ENCODE peak calls at places on chromosomes 1 and 21, in seven cellular contexts. D, S, O, Q, Y, M and X are unnamed samples.

GRCh38 chr1:19430121-19431068 is 54.9 kb downstream of the CAPZB start:
- DNase-seq in D (no peak), S (no peak), O (no peak), Q (peak; percentile 46), Y (peak; percentile 93), M (no peak), X (peak; percentile 23)

GRCh38 chr1:173507205-173507846 is 30.2 kb downstream of the PRDX6 start:
- DNase-seq in D (no peak), S (no peak), O (no peak), Q (peak; percentile 13), Y (no peak), M (no peak), X (peak; percentile 29)

GRCh38 chr1:211897011-211897410 is 66.4 kb upstream of the LPGAT1 start:
- DNase-seq in D (no peak), S (no peak), O (no peak), Q (no peak), Y (no peak), M (no peak), X (no peak)

GRCh38 chr1:30724655-30725421 is 1.5 kb upstream of the MATN1 start:
- DNase-seq in D (no peak), S (no peak), O (no peak), Q (no peak), Y (no peak), M (no peak), X (no peak)

GRCh38 chr1:5253036-5253435 is 598.6 kb downstream of the AJAP1 start:
- DNase-seq in D (no peak), S (no peak), O (no peak), Q (no peak), Y (no peak), M (no peak), X (no peak)

GRCh38 chr1:15884477-15884876 is 37.0 kb downstream of the SPEN start:
- DNase-seq in D (no peak), S (no peak), O (no peak), Q (no peak), Y (no peak), M (no peak), X (no peak)

GRCh38 chr1:28290851-28291250 is 31.5 kb downstream of the SESN2 start:
- DNase-seq in D (no peak), S (no peak), O (no peak), Q (no peak), Y (peak; percentile 84), M (no peak), X (no peak)

GRCh38 chr21:33370292-33370691 is 32.9 kb upstream of the IFNGR2 start:
- DNase-seq in D (no peak), S (no peak), O (no peak), Q (no peak), Y (no peak), M (no peak), X (no peak)

GRCh38 chr1:243421784-243422183 is 165.9 kb downstream of the SDCCAG8 start:
- DNase-seq in D (peak; percentile 71), S (no peak), O (no peak), Q (no peak), Y (no peak), M (peak; percentile 57), X (no peak)

GRCh38 chr1:12769031-12769430 is 4.5 kb upstream of the PRAMEF12 start:
- DNase-seq in D (no peak), S (no peak), O (no peak), Q (no peak), Y (no peak), M (no peak), X (no peak)

GRCh38 chr1:44377925-44378784 is 23.1 kb upstream of the ERI3 start:
- DNase-seq in D (peak; percentile 72), S (no peak), O (no peak), Q (peak; percentile 32), Y (peak; percentile 67), M (peak; percentile 43), X (peak; percentile 10)

GRCh38 chr1:211726467-211726866 is 51.0 kb upstream of the NEK2 start:
- DNase-seq in D (no peak), S (no peak), O (no peak), Q (no peak), Y (no peak), M (no peak), X (no peak)

GRCh38 chr1:91490501-91490900 is 10.2 kb upstream of the CDC7 start:
- DNase-seq in D (no peak), S (no peak), O (no peak), Q (no peak), Y (no peak), M (no peak), X (no peak)

GRCh38 chr1:201282931-201283829 is at the start of gene PKP1:
- DNase-seq in D (no peak), S (no peak), O (no peak), Q (no peak), Y (no peak), M (no peak), X (peak; percentile 64)

GRCh38 chr1:27491748-27492700 is 2.1 kb upstream of the WASF2 start:
- DNase-seq in D (no peak), S (no peak), O (no peak), Q (no peak), Y (no peak), M (no peak), X (no peak)

GRCh38 chr1:247332901-247333361 is 1.3 kb upstream of the ZNF496 start:
- DNase-seq in D (peak; percentile 46), S (no peak), O (no peak), Q (no peak), Y (no peak), M (no peak), X (no peak)

GRCh38 chr1:27885114-27885528 is 12.8 kb downstream of the THEMIS2 start:
- DNase-seq in D (no peak), S (no peak), O (no peak), Q (no peak), Y (no peak), M (no peak), X (no peak)

GRCh38 chr1:222618880-222619321 is 1.0 kb downstream of the MIA3 start:
- DNase-seq in D (peak; percentile 67), S (no peak), O (no peak), Q (no peak), Y (peak; percentile 9), M (peak; percentile 67), X (peak; percentile 23)
- TF ChIP-seq JUND in D (no peak), S (no peak), O (no peak), Q (no peak), Y (no peak), M (no peak), X (no peak)

GRCh38 chr21:37793660-37794059 is 122.6 kb downstream of the KCNJ6 start:
- DNase-seq in D (no peak), S (no peak), O (no peak), Q (no peak), Y (no peak), M (no peak), X (no peak)

GRCh38 chr21:37790905-37791304 is 125.4 kb downstream of the KCNJ6 start:
- DNase-seq in D (no peak), S (no peak), O (no peak), Q (no peak), Y (no peak), M (no peak), X (no peak)

GRCh38 chr21:37796011-37796410 is 120.2 kb downstream of the KCNJ6 start:
- DNase-seq in D (no peak), S (no peak), O (no peak), Q (no peak), Y (no peak), M (no peak), X (no peak)

GRCh38 chr21:37788503-37788902 is 127.8 kb downstream of the KCNJ6 start:
- DNase-seq in D (no peak), S (no peak), O (no peak), Q (no peak), Y (no peak), M (no peak), X (no peak)

DNA sequence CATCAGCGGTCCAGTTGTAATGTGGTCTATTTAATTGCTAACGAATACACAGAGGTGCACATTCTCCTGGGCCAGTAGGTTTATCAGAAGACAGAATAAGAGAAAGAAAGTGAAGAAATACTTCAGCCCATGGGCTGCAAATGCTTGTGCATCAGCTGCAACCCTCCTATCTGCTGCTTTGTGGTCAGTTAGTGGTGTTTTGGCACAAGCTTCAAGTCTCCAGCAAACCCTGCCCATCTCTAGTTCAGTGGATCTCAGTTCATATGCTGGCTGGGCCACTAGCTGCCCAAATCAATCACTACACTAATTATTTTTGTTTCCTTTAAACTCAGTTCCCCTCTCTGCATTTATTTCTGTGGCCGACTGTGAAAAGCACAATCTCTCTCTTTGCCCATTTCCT is 124.2 kb downstream of the KCNJ6 start:
- DNase-seq in D (no peak), S (no peak), O (no peak), Q (no peak), Y (no peak), M (no peak), X (no peak)
- TF ChIP-seq JUND in D (no peak), S (no peak), O (no peak), Q (no peak), Y (no peak), M (no peak), X (no peak)

DNA sequence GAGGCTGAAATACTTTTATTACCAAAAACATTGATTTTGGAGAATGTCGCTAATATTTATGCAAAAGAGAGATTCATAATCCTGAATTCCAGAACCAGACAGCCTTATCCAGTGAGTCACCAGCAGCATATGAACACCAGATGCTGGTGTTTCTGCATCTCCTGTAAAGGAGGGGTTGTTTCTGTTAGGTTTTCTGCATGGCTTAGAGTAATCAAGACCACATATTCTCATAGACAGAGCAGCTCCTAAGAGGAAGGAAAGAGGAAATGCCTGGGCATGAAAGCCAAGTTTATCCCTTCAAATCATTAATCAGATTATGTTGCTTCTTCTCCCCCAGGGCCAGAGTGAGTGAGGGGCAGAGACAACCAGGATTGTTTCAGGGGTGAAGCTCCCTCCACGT is 86.2 kb downstream of the NGF start:
- DNase-seq in D (no peak), S (no peak), O (no peak), Q (no peak), Y (no peak), M (peak; percentile 59), X (no peak)
- TF ChIP-seq JUND in D (no peak), S (no peak), O (no peak), Q (no peak), Y (no peak), M (peak; percentile 94), X (no peak)

GRCh38 chr1:194533641-194534040 is 1347.2 kb upstream of the B3GALT2 start:
- DNase-seq in D (no peak), S (no peak), O (no peak), Q (no peak), Y (no peak), M (no peak), X (no peak)

GRCh38 chr1:194537521-194537920 is 1351.1 kb upstream of the B3GALT2 start:
- DNase-seq in D (no peak), S (no peak), O (no peak), Q (no peak), Y (no peak), M (no peak), X (no peak)

GRCh38 chr1:194535369-194535768 is 1349.0 kb upstream of the B3GALT2 start:
- DNase-seq in D (peak; percentile 71), S (no peak), O (no peak), Q (no peak), Y (no peak), M (peak; percentile 8), X (no peak)

GRCh38 chr1:194534784-194535183 is 1348.4 kb upstream of the B3GALT2 start:
- DNase-seq in D (no peak), S (no peak), O (no peak), Q (no peak), Y (no peak), M (no peak), X (no peak)

DNA sequence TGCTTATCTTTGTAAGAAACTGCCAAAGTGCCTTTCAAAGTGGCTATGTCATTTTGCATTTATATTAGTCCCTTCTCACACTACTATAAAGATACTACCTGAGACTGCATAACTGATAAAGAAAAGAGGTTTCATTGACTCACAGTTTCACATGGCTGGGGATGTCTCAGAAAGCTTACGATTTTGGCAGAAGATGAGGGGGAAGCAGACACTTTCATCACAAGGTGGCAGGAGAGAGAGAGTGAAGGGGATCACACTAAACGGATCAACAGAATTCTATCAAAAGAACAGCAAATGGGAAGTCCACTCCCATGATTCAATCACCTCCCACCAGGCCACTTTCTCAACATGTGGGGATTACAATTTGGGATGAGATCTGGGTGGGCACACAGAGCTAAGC is 1352.0 kb upstream of the B3GALT2 start:
- DNase-seq in D (no peak), S (no peak), O (no peak), Q (no peak), Y (no peak), M (no peak), X (no peak)
- TF ChIP-seq JUND in D (no peak), S (no peak), O (no peak), Q (no peak), Y (no peak), M (no peak), X (no peak)